ENCODE peak calls at places on chromosomes 11 and 22, in four cellular contexts. B, W, T and J are unnamed samples.

GRCh38 chr11:83449338-83449913 is 163.3 kb upstream of the CCDC90B start:
- DNase-seq in B (no peak), W (no peak), T (no peak), J (no peak)

GRCh38 chr11:59097113-59097708 is 9.8 kb upstream of the FAM111B start:
- DNase-seq in B (no peak), W (no peak), T (no peak), J (peak; percentile 62)

GRCh38 chr22:50323900-50324299 is 2.9 kb downstream of the DENND6B start:
- DNase-seq in B (no peak), W (peak; percentile 51), T (no peak), J (no peak)

GRCh38 chr11:64834723-64835615 is 9.5 kb downstream of the CDC42BPG start:
- DNase-seq in B (no peak), W (peak; percentile 92), T (no peak), J (peak; percentile 66)

GRCh38 chr11:14373941-14374646 is 15.1 kb upstream of the RRAS2 start:
- DNase-seq in B (no peak), W (no peak), T (no peak), J (no peak)

GRCh38 chr11:63501236-63501635 is 4.6 kb upstream of the LGALS12 start:
- DNase-seq in B (no peak), W (no peak), T (no peak), J (no peak)

GRCh38 chr11:131691558-131692041 is 321.2 kb downstream of the NTM start:
- DNase-seq in B (no peak), W (peak; percentile 54), T (no peak), J (peak; percentile 39)

GRCh38 chr11:45662096-45662664 is 3.2 kb downstream of the CHST1 start:
- DNase-seq in B (no peak), W (peak; percentile 39), T (no peak), J (no peak)

GRCh38 chr22:39750759-39751158 is 142.8 kb downstream of the ENTHD1 start:
- DNase-seq in B (no peak), W (no peak), T (no peak), J (no peak)

GRCh38 chr11:103035656-103036434 is 56.1 kb downstream of the DCUN1D5 start:
- DNase-seq in B (peak; percentile 68), W (no peak), T (no peak), J (peak; percentile 49)

GRCh38 chr11:67410369-67410831 is 5.1 kb upstream of the CARNS1 start:
- DNase-seq in B (no peak), W (no peak), T (no peak), J (no peak)
- H3K4me3 ChIP-seq in B (no peak overlapping the region), W (no peak overlapping the region), T (no peak overlapping the region), J (no peak overlapping the region)

DNA sequence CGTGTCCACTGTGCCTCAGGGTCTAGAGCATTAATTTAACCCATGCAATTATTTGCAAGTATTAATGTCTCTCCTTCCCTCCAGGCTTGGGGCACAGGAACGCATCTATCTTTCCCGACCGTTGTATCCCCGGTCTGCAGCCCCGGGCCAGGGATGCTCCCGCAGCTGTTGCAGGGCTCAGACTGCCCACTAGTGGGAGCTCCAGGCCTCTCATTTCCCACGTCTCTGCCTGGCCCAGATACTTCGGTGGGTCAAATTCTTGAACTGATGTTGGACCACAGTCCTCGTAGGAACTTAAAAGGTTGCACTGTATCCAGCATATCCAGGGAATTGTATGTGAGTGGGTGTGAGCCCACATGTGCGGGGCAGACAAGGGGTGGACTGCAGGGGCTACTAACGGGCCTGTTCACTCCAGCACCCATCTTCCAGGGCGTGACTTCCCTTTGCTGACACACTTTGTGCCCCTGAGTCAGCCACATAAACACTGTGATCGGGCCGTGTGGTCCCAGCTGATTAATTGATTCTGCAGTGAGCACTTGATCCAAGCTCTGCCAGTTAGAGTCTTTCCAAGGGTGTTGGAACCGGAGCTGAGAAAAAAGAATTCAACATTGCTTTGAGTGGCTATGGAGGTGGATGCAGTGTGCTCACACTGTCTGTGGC is 451.3 kb downstream of the TBC1D22A start:
- DNase-seq in B (no peak), W (no peak), T (no peak), J (peak; percentile 58)
- TF ChIP-seq CTCF in B (peak; percentile 75), W (peak; percentile 55), T (no peak), J (peak; percentile 19)

DNA sequence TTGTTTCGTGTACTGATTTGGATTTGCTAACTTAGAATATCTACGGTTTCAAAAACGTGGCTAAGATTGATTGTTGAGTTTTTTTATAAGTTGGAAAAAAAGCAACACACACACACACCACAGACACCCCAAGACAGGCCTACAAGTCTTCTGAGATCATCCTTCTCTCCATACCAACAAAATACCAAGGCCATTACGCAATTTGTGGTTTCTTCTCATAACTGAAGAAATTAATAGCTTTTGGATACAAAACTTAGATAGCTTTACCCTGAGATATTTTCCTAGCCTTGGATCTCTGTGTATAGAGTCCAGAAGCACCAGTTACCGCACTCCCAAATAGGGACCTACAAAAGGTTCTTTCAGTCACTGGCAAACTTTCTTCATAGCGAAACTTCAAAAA is 113.6 kb downstream of the SIK3 start:
- DNase-seq in B (peak; percentile 62), W (no peak), T (no peak), J (no peak)
- H3K4me3 ChIP-seq in B (no peak overlapping the region), W (no peak overlapping the region), T (no peak overlapping the region), J (no peak overlapping the region)

GRCh38 chr11:36565033-36565610 is 2.7 kb upstream of the RAG1 start:
- DNase-seq in B (no peak), W (no peak), T (no peak), J (no peak)

GRCh38 chr11:36566407-36567053 is 1.3 kb upstream of the RAG1 start:
- DNase-seq in B (no peak), W (no peak), T (no peak), J (no peak)

GRCh38 chr11:36569095-36569494 is 1.3 kb downstream of the RAG1 start:
- DNase-seq in B (no peak), W (no peak), T (no peak), J (no peak)

GRCh38 chr11:36567684-36568083 is at the start of gene RAG1:
- DNase-seq in B (no peak), W (no peak), T (no peak), J (no peak)

GRCh38 chr11:36564376-36565032 is 3.3 kb upstream of the RAG1 start:
- DNase-seq in B (no peak), W (no peak), T (peak; percentile 34), J (peak; percentile 74)
- TF ChIP-seq CTCF in B (peak; percentile 58), W (peak; percentile 81), T (no peak), J (peak; percentile 64)

GRCh38 chr11:518463-519202 is 11.6 kb upstream of the RNH1 start:
- DNase-seq in B (peak; percentile 92), W (peak; percentile 97), T (peak; percentile 88), J (peak; percentile 86)
- H3K4me3 ChIP-seq in B (no peak overlapping the region), W (no peak overlapping the region), T (peak overlapping the region; percentile 1), J (peak overlapping the region; percentile 21)

GRCh38 chr22:42946551-42947198 is 68.3 kb downstream of the PACSIN2 start:
- DNase-seq in B (no peak), W (no peak), T (no peak), J (no peak)
- TF ChIP-seq CTCF in B (no peak), W (no peak), T (no peak), J (no peak)